ENCODE peak calls at places on chromosome 16, in ten cellular contexts. One of them, this sample, is unnamed.

GRCh38 chr16:84281077-84281476 is 13.6 kb upstream of the WFDC1 start:
- DNase-seq in heart right ventricle: no peak
- DNase-seq in CD4-positive, CD25-positive, alpha-beta regulatory T cell: peak; percentile 11
- DNase-seq in ovary: no peak
- DNase-seq in colonic mucosa: no peak
- DNase-seq in Panc1: no peak
- DNase-seq in small intestine: no peak
- DNase-seq in K562: peak; percentile 71
- DNase-seq in neuronal stem cell: peak; percentile 52
- DNase-seq in thoracic aorta: no peak
- DNase-seq in this sample: no peak

GRCh38 chr16:70512456-70512855 is 10.9 kb downstream of the COG4 start:
- DNase-seq in heart right ventricle: no peak
- DNase-seq in CD4-positive, CD25-positive, alpha-beta regulatory T cell: no peak
- DNase-seq in ovary: no peak
- DNase-seq in colonic mucosa: no peak
- DNase-seq in Panc1: no peak
- DNase-seq in small intestine: peak; percentile 56
- DNase-seq in K562: no peak
- DNase-seq in neuronal stem cell: no peak
- DNase-seq in thoracic aorta: no peak
- DNase-seq in this sample: no peak

GRCh38 chr16:50741808-50742520 is at the start of gene CYLD:
- DNase-seq in heart right ventricle: peak; percentile 99
- DNase-seq in CD4-positive, CD25-positive, alpha-beta regulatory T cell: peak; percentile 100
- DNase-seq in ovary: peak; percentile 100
- DNase-seq in colonic mucosa: peak; percentile 99
- DNase-seq in Panc1: peak; percentile 80
- DNase-seq in small intestine: peak; percentile 100
- DNase-seq in K562: peak; percentile 99
- DNase-seq in neuronal stem cell: peak; percentile 99
- DNase-seq in thoracic aorta: peak; percentile 99
- DNase-seq in this sample: peak; percentile 98

GRCh38 chr16:87541004-87541881 is 48.4 kb upstream of the ZCCHC14 start:
- DNase-seq in heart right ventricle: peak; percentile 58
- DNase-seq in CD4-positive, CD25-positive, alpha-beta regulatory T cell: no peak
- DNase-seq in ovary: peak; percentile 62
- DNase-seq in colonic mucosa: peak; percentile 39
- DNase-seq in Panc1: no peak
- DNase-seq in small intestine: peak; percentile 16
- DNase-seq in K562: no peak
- DNase-seq in neuronal stem cell: no peak
- DNase-seq in thoracic aorta: peak; percentile 67
- DNase-seq in this sample: peak; percentile 46

GRCh38 chr16:8761078-8761477 is 36.4 kb downstream of the TMEM186 start:
- DNase-seq in heart right ventricle: no peak
- DNase-seq in CD4-positive, CD25-positive, alpha-beta regulatory T cell: no peak
- DNase-seq in ovary: no peak
- DNase-seq in colonic mucosa: no peak
- DNase-seq in Panc1: no peak
- DNase-seq in small intestine: no peak
- DNase-seq in K562: no peak
- DNase-seq in neuronal stem cell: no peak
- DNase-seq in thoracic aorta: no peak
- DNase-seq in this sample: no peak

GRCh38 chr16:25279491-25279890 is 21.8 kb upstream of the ZKSCAN2 start:
- DNase-seq in heart right ventricle: no peak
- DNase-seq in CD4-positive, CD25-positive, alpha-beta regulatory T cell: no peak
- DNase-seq in ovary: no peak
- DNase-seq in colonic mucosa: no peak
- DNase-seq in Panc1: no peak
- DNase-seq in small intestine: no peak
- DNase-seq in K562: no peak
- DNase-seq in neuronal stem cell: no peak
- DNase-seq in thoracic aorta: no peak
- DNase-seq in this sample: no peak

GRCh38 chr16:57988929-57989328 is 11.5 kb downstream of the ZNF319 start:
- DNase-seq in heart right ventricle: peak; percentile 40
- DNase-seq in CD4-positive, CD25-positive, alpha-beta regulatory T cell: no peak
- DNase-seq in ovary: no peak
- DNase-seq in colonic mucosa: no peak
- DNase-seq in Panc1: no peak
- DNase-seq in small intestine: no peak
- DNase-seq in K562: no peak
- DNase-seq in neuronal stem cell: no peak
- DNase-seq in thoracic aorta: no peak
- DNase-seq in this sample: no peak

GRCh38 chr16:63289834-63290460 is 1253.7 kb upstream of the CDH8 start:
- DNase-seq in heart right ventricle: no peak
- DNase-seq in CD4-positive, CD25-positive, alpha-beta regulatory T cell: no peak
- DNase-seq in ovary: no peak
- DNase-seq in colonic mucosa: peak; percentile 38
- DNase-seq in Panc1: peak; percentile 46
- DNase-seq in small intestine: peak; percentile 17
- DNase-seq in K562: peak; percentile 10
- DNase-seq in neuronal stem cell: peak; percentile 51
- DNase-seq in thoracic aorta: no peak
- DNase-seq in this sample: no peak

GRCh38 chr16:88437367-88437964 is 15.6 kb upstream of the ZFPM1 start:
- DNase-seq in heart right ventricle: peak; percentile 62
- DNase-seq in CD4-positive, CD25-positive, alpha-beta regulatory T cell: peak; percentile 64
- DNase-seq in ovary: peak; percentile 64
- DNase-seq in colonic mucosa: peak; percentile 67
- DNase-seq in Panc1: no peak
- DNase-seq in small intestine: peak; percentile 60
- DNase-seq in K562: peak; percentile 85
- DNase-seq in neuronal stem cell: no peak
- DNase-seq in thoracic aorta: no peak
- DNase-seq in this sample: no peak

GRCh38 chr16:56257260-56257659 is 66.0 kb downstream of the GNAO1 start:
- DNase-seq in heart right ventricle: peak; percentile 70
- DNase-seq in CD4-positive, CD25-positive, alpha-beta regulatory T cell: no peak
- DNase-seq in ovary: peak; percentile 66
- DNase-seq in colonic mucosa: peak; percentile 63
- DNase-seq in Panc1: no peak
- DNase-seq in small intestine: no peak
- DNase-seq in K562: no peak
- DNase-seq in neuronal stem cell: no peak
- DNase-seq in thoracic aorta: no peak
- DNase-seq in this sample: no peak

GRCh38 chr16:27474041-27474440 is 72.1 kb downstream of the IL21R start:
- DNase-seq in heart right ventricle: no peak
- DNase-seq in CD4-positive, CD25-positive, alpha-beta regulatory T cell: no peak
- DNase-seq in ovary: no peak
- DNase-seq in colonic mucosa: no peak
- DNase-seq in Panc1: no peak
- DNase-seq in small intestine: no peak
- DNase-seq in K562: no peak
- DNase-seq in neuronal stem cell: no peak
- DNase-seq in thoracic aorta: no peak
- DNase-seq in this sample: no peak

GRCh38 chr16:86244188-86244587 is 266.1 kb upstream of the FOXF1 start:
- DNase-seq in heart right ventricle: no peak
- DNase-seq in CD4-positive, CD25-positive, alpha-beta regulatory T cell: no peak
- DNase-seq in ovary: no peak
- DNase-seq in colonic mucosa: peak; percentile 13
- DNase-seq in Panc1: no peak
- DNase-seq in small intestine: no peak
- DNase-seq in K562: no peak
- DNase-seq in neuronal stem cell: no peak
- DNase-seq in thoracic aorta: no peak
- DNase-seq in this sample: no peak
- H3K27ac ChIP-seq in heart right ventricle: no peak overlapping the region
- H3K27ac ChIP-seq in CD4-positive, CD25-positive, alpha-beta regulatory T cell: no peak overlapping the region
- H3K27ac ChIP-seq in ovary: no peak overlapping the region
- H3K27ac ChIP-seq in colonic mucosa: no peak overlapping the region
- H3K27ac ChIP-seq in Panc1: no peak overlapping the region
- H3K27ac ChIP-seq in small intestine: peak overlapping the region; percentile 1
- H3K27ac ChIP-seq in K562: no peak overlapping the region
- H3K27ac ChIP-seq in neuronal stem cell: no peak overlapping the region
- H3K27ac ChIP-seq in thoracic aorta: no peak overlapping the region
- H3K27ac ChIP-seq in this sample: no peak overlapping the region

GRCh38 chr16:53517851-53518250 is 14.8 kb upstream of the AKTIP start:
- DNase-seq in heart right ventricle: no peak
- DNase-seq in CD4-positive, CD25-positive, alpha-beta regulatory T cell: no peak
- DNase-seq in ovary: no peak
- DNase-seq in colonic mucosa: no peak
- DNase-seq in Panc1: no peak
- DNase-seq in small intestine: no peak
- DNase-seq in K562: no peak
- DNase-seq in neuronal stem cell: no peak
- DNase-seq in thoracic aorta: no peak
- DNase-seq in this sample: no peak
- H3K27ac ChIP-seq in heart right ventricle: peak overlapping the region; percentile 90
- H3K27ac ChIP-seq in CD4-positive, CD25-positive, alpha-beta regulatory T cell: no peak overlapping the region
- H3K27ac ChIP-seq in ovary: no peak overlapping the region
- H3K27ac ChIP-seq in colonic mucosa: no peak overlapping the region
- H3K27ac ChIP-seq in Panc1: no peak overlapping the region
- H3K27ac ChIP-seq in small intestine: peak overlapping the region; percentile 57
- H3K27ac ChIP-seq in K562: no peak overlapping the region
- H3K27ac ChIP-seq in neuronal stem cell: no peak overlapping the region
- H3K27ac ChIP-seq in thoracic aorta: no peak overlapping the region
- H3K27ac ChIP-seq in this sample: no peak overlapping the region

DNA sequence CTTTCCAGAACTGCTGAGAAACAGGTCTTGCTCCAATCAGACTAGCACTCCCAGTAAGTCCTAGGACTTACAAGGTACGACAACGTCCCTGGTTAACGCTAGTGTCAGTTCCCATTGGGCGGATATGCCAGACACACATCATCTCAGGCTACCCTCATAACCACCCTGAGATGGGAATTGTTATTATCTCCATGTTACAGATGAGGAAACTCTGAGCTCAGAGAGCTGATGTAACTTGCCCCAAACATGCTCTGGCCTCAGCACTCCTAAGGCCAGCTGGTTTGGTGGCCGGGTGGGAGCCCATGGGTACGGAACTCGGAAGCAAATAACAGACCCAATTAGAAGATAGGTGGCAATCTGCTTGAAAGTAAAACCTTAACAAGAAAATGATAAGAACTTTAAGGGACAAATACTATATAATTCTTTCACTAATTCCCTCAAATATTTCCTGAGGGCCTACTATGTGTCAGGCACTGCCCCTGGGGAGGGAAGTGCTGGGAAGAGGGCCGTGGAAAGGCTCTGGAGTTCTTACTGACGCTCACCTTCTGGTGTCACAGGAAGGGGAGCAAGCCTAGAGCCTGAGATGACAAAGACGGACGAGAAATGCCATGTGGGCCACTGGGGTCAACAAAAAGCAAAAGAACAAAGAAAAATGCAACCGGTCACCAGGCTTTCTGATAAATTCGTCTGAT is 6.9 kb downstream of the CREBBP start:
- DNase-seq in heart right ventricle: no peak
- DNase-seq in CD4-positive, CD25-positive, alpha-beta regulatory T cell: no peak
- DNase-seq in ovary: no peak
- DNase-seq in colonic mucosa: no peak
- DNase-seq in Panc1: no peak
- DNase-seq in small intestine: no peak
- DNase-seq in K562: no peak
- DNase-seq in neuronal stem cell: no peak
- DNase-seq in thoracic aorta: no peak
- DNase-seq in this sample: no peak
- H3K27ac ChIP-seq in heart right ventricle: peak overlapping the region; percentile 38
- H3K27ac ChIP-seq in CD4-positive, CD25-positive, alpha-beta regulatory T cell: no peak overlapping the region
- H3K27ac ChIP-seq in ovary: no peak overlapping the region
- H3K27ac ChIP-seq in colonic mucosa: no peak overlapping the region
- H3K27ac ChIP-seq in Panc1: no peak overlapping the region
- H3K27ac ChIP-seq in small intestine: no peak overlapping the region
- H3K27ac ChIP-seq in K562: no peak overlapping the region
- H3K27ac ChIP-seq in neuronal stem cell: peak overlapping the region; percentile 41
- H3K27ac ChIP-seq in thoracic aorta: peak overlapping the region; percentile 73
- H3K27ac ChIP-seq in this sample: no peak overlapping the region

GRCh38 chr16:85651822-85652430 is 36.8 kb downstream of the GINS2 start:
- DNase-seq in heart right ventricle: peak; percentile 15
- DNase-seq in CD4-positive, CD25-positive, alpha-beta regulatory T cell: no peak
- DNase-seq in ovary: peak; percentile 71
- DNase-seq in colonic mucosa: no peak
- DNase-seq in Panc1: no peak
- DNase-seq in small intestine: no peak
- DNase-seq in K562: no peak
- DNase-seq in neuronal stem cell: no peak
- DNase-seq in thoracic aorta: no peak
- DNase-seq in this sample: no peak

GRCh38 chr16:85649978-85650863 is 37.1 kb downstream of the GSE1 start:
- DNase-seq in heart right ventricle: no peak
- DNase-seq in CD4-positive, CD25-positive, alpha-beta regulatory T cell: no peak
- DNase-seq in ovary: peak; percentile 60
- DNase-seq in colonic mucosa: no peak
- DNase-seq in Panc1: no peak
- DNase-seq in small intestine: no peak
- DNase-seq in K562: no peak
- DNase-seq in neuronal stem cell: no peak
- DNase-seq in thoracic aorta: no peak
- DNase-seq in this sample: no peak

GRCh38 chr16:85649411-85649977 is 36.4 kb downstream of the GSE1 start:
- DNase-seq in heart right ventricle: no peak
- DNase-seq in CD4-positive, CD25-positive, alpha-beta regulatory T cell: no peak
- DNase-seq in ovary: peak; percentile 50
- DNase-seq in colonic mucosa: no peak
- DNase-seq in Panc1: no peak
- DNase-seq in small intestine: no peak
- DNase-seq in K562: no peak
- DNase-seq in neuronal stem cell: no peak
- DNase-seq in thoracic aorta: no peak
- DNase-seq in this sample: no peak

GRCh38 chr16:85652431-85653221 is 36.1 kb downstream of the GINS2 start:
- DNase-seq in heart right ventricle: peak; percentile 68
- DNase-seq in CD4-positive, CD25-positive, alpha-beta regulatory T cell: no peak
- DNase-seq in ovary: peak; percentile 81
- DNase-seq in colonic mucosa: peak; percentile 58
- DNase-seq in Panc1: no peak
- DNase-seq in small intestine: peak; percentile 25
- DNase-seq in K562: peak; percentile 80
- DNase-seq in neuronal stem cell: no peak
- DNase-seq in thoracic aorta: no peak
- DNase-seq in this sample: no peak

DNA sequence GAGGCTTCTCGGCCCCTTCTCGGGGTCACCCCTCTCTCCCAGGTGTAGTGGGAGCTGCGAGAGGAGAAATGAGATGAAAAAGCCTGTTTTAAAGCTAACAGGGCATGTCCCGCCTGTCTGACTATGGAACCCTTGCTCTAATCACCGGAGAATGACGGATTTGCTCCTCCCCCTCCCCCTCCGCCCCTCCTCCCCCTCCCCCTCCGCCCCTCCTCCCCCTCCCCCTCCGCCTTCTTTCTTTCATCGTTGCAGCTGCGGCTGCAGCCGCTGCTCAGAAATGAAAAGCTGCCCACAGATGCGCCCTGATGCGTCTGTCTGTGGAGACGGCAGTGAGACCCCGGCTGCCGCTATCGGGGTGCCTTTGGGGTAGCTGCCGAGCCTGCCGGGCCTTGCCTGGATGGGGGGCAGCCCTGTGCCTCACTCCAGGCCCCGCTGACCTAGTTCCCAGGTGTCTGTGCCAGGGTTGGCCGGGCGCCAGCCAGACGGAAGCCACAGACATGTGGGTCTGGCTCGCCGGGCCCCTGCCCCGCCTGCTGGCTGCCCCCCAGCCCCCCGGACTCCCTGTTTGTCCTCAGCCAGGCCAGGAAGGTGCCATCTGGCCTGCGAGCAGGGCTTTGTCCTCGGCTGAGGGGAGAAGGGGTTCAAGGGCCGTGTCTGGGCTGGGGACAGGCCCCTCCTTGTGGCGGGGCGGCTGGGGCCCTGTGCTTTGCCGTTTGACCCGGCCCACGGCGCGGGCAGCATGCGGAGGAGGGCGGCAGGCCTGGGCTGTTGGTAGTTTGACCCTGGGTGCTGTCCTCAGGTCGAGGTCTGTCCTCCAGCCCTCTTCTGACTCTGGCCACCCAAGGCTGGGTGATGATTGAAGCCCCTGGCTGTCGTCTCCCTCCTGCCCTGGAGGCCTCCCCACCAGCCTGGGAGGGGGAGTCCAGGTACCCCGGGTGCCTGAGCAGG is 37.6 kb downstream of the GINS2 start:
- DNase-seq in heart right ventricle: peak; percentile 62
- DNase-seq in CD4-positive, CD25-positive, alpha-beta regulatory T cell: no peak
- DNase-seq in ovary: peak; percentile 76
- DNase-seq in colonic mucosa: no peak
- DNase-seq in Panc1: no peak
- DNase-seq in small intestine: no peak
- DNase-seq in K562: no peak
- DNase-seq in neuronal stem cell: no peak
- DNase-seq in thoracic aorta: no peak
- DNase-seq in this sample: no peak
- H3K27ac ChIP-seq in heart right ventricle: no peak overlapping the region
- H3K27ac ChIP-seq in CD4-positive, CD25-positive, alpha-beta regulatory T cell: no peak overlapping the region
- H3K27ac ChIP-seq in ovary: peak overlapping the region; percentile 78
- H3K27ac ChIP-seq in colonic mucosa: no peak overlapping the region
- H3K27ac ChIP-seq in Panc1: peak overlapping the region; percentile 59
- H3K27ac ChIP-seq in small intestine: no peak overlapping the region
- H3K27ac ChIP-seq in K562: no peak overlapping the region
- H3K27ac ChIP-seq in neuronal stem cell: peak overlapping the region; percentile 59
- H3K27ac ChIP-seq in thoracic aorta: no peak overlapping the region
- H3K27ac ChIP-seq in this sample: no peak overlapping the region

This sample was measured in AG04450.